ENCODE peak calls at places on chromosomes 7 and 10, in eight cellular contexts. One of them, this sample, is unnamed. For H3K9me3, the result is how much of the 10 kb centered on the place peaks cover.

GRCh38 chr7:97024209-97025129 is at the start of gene DLX5:
- DNase-seq in stomach: no peak
- DNase-seq in neural progenitor cell: peak
- DNase-seq in breast epithelium: no peak
- DNase-seq in IMR-90: peak
- DNase-seq in Caco-2: peak
- DNase-seq in suprapubic skin: no peak
- DNase-seq in AG04450: no peak
- DNase-seq in this sample: no peak

GRCh38 chr10:100153239-100153840 is 32.5 kb downstream of the ERLIN1 start:
- DNase-seq in suprapubic skin: no peak
- DNase-seq in AG04450: no peak
- DNase-seq in stomach: no peak
- DNase-seq in Caco-2: no peak
- DNase-seq in IMR-90: no peak
- DNase-seq in breast epithelium: no peak
- DNase-seq in neural progenitor cell: no peak
- DNase-seq in this sample: no peak

GRCh38 chr10:132458595-132459251 is 61.7 kb downstream of the PWWP2B start:
- DNase-seq in stomach: peak
- DNase-seq in Caco-2: peak
- DNase-seq in AG04450: no peak
- DNase-seq in neural progenitor cell: peak
- DNase-seq in IMR-90: no peak
- DNase-seq in suprapubic skin: no peak
- DNase-seq in breast epithelium: no peak
- DNase-seq in this sample: peak

GRCh38 chr7:106425017-106425719 is 140.4 kb upstream of the NAMPT start:
- DNase-seq in breast epithelium: peak
- DNase-seq in suprapubic skin: peak
- DNase-seq in AG04450: peak
- DNase-seq in Caco-2: peak
- DNase-seq in stomach: peak
- DNase-seq in IMR-90: peak
- DNase-seq in neural progenitor cell: no peak
- DNase-seq in this sample: peak

GRCh38 chr10:62772186-62772950 is 32.2 kb upstream of the ADO start:
- DNase-seq in suprapubic skin: no peak
- DNase-seq in IMR-90: peak
- DNase-seq in neural progenitor cell: no peak
- DNase-seq in breast epithelium: no peak
- DNase-seq in stomach: no peak
- DNase-seq in AG04450: no peak
- DNase-seq in Caco-2: no peak
- DNase-seq in this sample: no peak

GRCh38 chr10:52213511-52213831 is 100.6 kb upstream of the DKK1 start:
- DNase-seq in Caco-2: no peak
- DNase-seq in IMR-90: peak
- DNase-seq in breast epithelium: no peak
- DNase-seq in suprapubic skin: no peak
- DNase-seq in AG04450: no peak
- DNase-seq in neural progenitor cell: peak
- DNase-seq in stomach: no peak
- DNase-seq in this sample: no peak

GRCh38 chr7:149455175-149455950 is 5.5 kb downstream of the ZNF777 start:
- DNase-seq in AG04450: no peak
- DNase-seq in breast epithelium: no peak
- DNase-seq in suprapubic skin: peak
- DNase-seq in neural progenitor cell: no peak
- DNase-seq in IMR-90: no peak
- DNase-seq in Caco-2: no peak
- DNase-seq in stomach: no peak
- DNase-seq in this sample: no peak

GRCh38 chr7:118158766-118159165 is 25.2 kb upstream of the LSM8 start:
- DNase-seq in IMR-90: no peak
- DNase-seq in suprapubic skin: no peak
- DNase-seq in AG04450: no peak
- DNase-seq in stomach: no peak
- DNase-seq in neural progenitor cell: peak
- DNase-seq in Caco-2: no peak
- DNase-seq in breast epithelium: no peak
- DNase-seq in this sample: no peak

GRCh38 chr10:46291817-46292572 is 5.2 kb downstream of the ANTXRL start:
- DNase-seq in neural progenitor cell: peak
- DNase-seq in IMR-90: no peak
- DNase-seq in Caco-2: no peak
- DNase-seq in breast epithelium: peak
- DNase-seq in suprapubic skin: no peak
- DNase-seq in stomach: no peak
- DNase-seq in AG04450: no peak
- DNase-seq in this sample: peak

GRCh38 chr10:110803830-110804338 is 67.8 kb upstream of the PDCD4 start:
- DNase-seq in breast epithelium: no peak
- DNase-seq in IMR-90: peak
- DNase-seq in stomach: peak
- DNase-seq in Caco-2: peak
- DNase-seq in AG04450: no peak
- DNase-seq in neural progenitor cell: peak
- DNase-seq in suprapubic skin: no peak
- DNase-seq in this sample: no peak

GRCh38 chr10:125030567-125031197 is 88.8 kb downstream of the ZRANB1 start:
- DNase-seq in IMR-90: no peak
- DNase-seq in AG04450: no peak
- DNase-seq in breast epithelium: no peak
- DNase-seq in stomach: peak
- DNase-seq in neural progenitor cell: no peak
- DNase-seq in Caco-2: no peak
- DNase-seq in suprapubic skin: no peak
- DNase-seq in this sample: no peak

GRCh38 chr7:135359633-135360032 is 126.0 kb downstream of the STRA8 start:
- DNase-seq in AG04450: no peak
- DNase-seq in stomach: no peak
- DNase-seq in Caco-2: no peak
- DNase-seq in IMR-90: no peak
- DNase-seq in breast epithelium: no peak
- DNase-seq in suprapubic skin: no peak
- DNase-seq in neural progenitor cell: no peak
- DNase-seq in this sample: no peak

GRCh38 chr10:15137636-15138035 is 30.9 kb downstream of the NMT2 start:
- DNase-seq in stomach: no peak
- DNase-seq in suprapubic skin: no peak
- DNase-seq in Caco-2: no peak
- DNase-seq in AG04450: no peak
- DNase-seq in IMR-90: no peak
- DNase-seq in neural progenitor cell: no peak
- DNase-seq in breast epithelium: no peak
- DNase-seq in this sample: no peak

GRCh38 chr10:102919237-102919959 is 1.3 kb downstream of the CNNM2 start:
- DNase-seq in breast epithelium: peak
- DNase-seq in AG04450: no peak
- DNase-seq in neural progenitor cell: peak
- DNase-seq in suprapubic skin: no peak
- DNase-seq in stomach: peak
- DNase-seq in Caco-2: no peak
- DNase-seq in IMR-90: peak
- DNase-seq in this sample: no peak

GRCh38 chr7:112023282-112023681 is 182.9 kb downstream of the DOCK4 start:
- DNase-seq in Caco-2: no peak
- DNase-seq in breast epithelium: no peak
- DNase-seq in suprapubic skin: no peak
- DNase-seq in neural progenitor cell: no peak
- DNase-seq in IMR-90: no peak
- DNase-seq in stomach: no peak
- DNase-seq in AG04450: no peak
- DNase-seq in this sample: no peak

GRCh38 chr7:98598846-98599615 is 18.1 kb upstream of the NPTX2 start:
- DNase-seq in stomach: no peak
- DNase-seq in AG04450: no peak
- DNase-seq in Caco-2: no peak
- DNase-seq in suprapubic skin: no peak
- DNase-seq in breast epithelium: no peak
- DNase-seq in neural progenitor cell: no peak
- DNase-seq in IMR-90: no peak
- DNase-seq in this sample: no peak

GRCh38 chr10:74093530-74094164 is 57.0 kb downstream of the AP3M1 start:
- DNase-seq in stomach: no peak
- DNase-seq in suprapubic skin: no peak
- DNase-seq in neural progenitor cell: no peak
- DNase-seq in breast epithelium: no peak
- DNase-seq in AG04450: no peak
- DNase-seq in Caco-2: no peak
- DNase-seq in IMR-90: no peak
- DNase-seq in this sample: no peak

GRCh38 chr10:63498665-63499064 is 22.5 kb upstream of the REEP3 start:
- DNase-seq in neural progenitor cell: no peak
- DNase-seq in breast epithelium: no peak
- DNase-seq in stomach: no peak
- DNase-seq in AG04450: no peak
- DNase-seq in suprapubic skin: no peak
- DNase-seq in IMR-90: peak
- DNase-seq in Caco-2: no peak
- DNase-seq in this sample: no peak

GRCh38 chr7:158471716-158472115 is 115.9 kb downstream of the PTPRN2 start:
- DNase-seq in IMR-90: no peak
- DNase-seq in breast epithelium: no peak
- DNase-seq in suprapubic skin: no peak
- DNase-seq in stomach: no peak
- DNase-seq in AG04450: no peak
- DNase-seq in Caco-2: no peak
- DNase-seq in neural progenitor cell: no peak
- DNase-seq in this sample: no peak
- H3K9me3 ChIP-seq in IMR-90: under half
- H3K9me3 ChIP-seq in breast epithelium: under half
- H3K9me3 ChIP-seq in suprapubic skin: under half
- H3K9me3 ChIP-seq in stomach: under half
- H3K9me3 ChIP-seq in AG04450: half or more
- H3K9me3 ChIP-seq in Caco-2: under half
- H3K9me3 ChIP-seq in neural progenitor cell: under half
- H3K9me3 ChIP-seq in this sample: under half

GRCh38 chr10:131141207-131141606 is 170.3 kb downstream of the TCERG1L start:
- DNase-seq in neural progenitor cell: no peak
- DNase-seq in Caco-2: no peak
- DNase-seq in breast epithelium: peak
- DNase-seq in IMR-90: no peak
- DNase-seq in suprapubic skin: no peak
- DNase-seq in stomach: no peak
- DNase-seq in AG04450: no peak
- DNase-seq in this sample: peak

GRCh38 chr10:131140606-131141005 is 170.9 kb downstream of the TCERG1L start:
- DNase-seq in AG04450: no peak
- DNase-seq in neural progenitor cell: no peak
- DNase-seq in breast epithelium: peak
- DNase-seq in Caco-2: no peak
- DNase-seq in suprapubic skin: no peak
- DNase-seq in stomach: no peak
- DNase-seq in IMR-90: no peak
- DNase-seq in this sample: peak

GRCh38 chr10:131141645-131142445 is 169.7 kb downstream of the TCERG1L start:
- DNase-seq in Caco-2: no peak
- DNase-seq in AG04450: no peak
- DNase-seq in suprapubic skin: no peak
- DNase-seq in neural progenitor cell: no peak
- DNase-seq in IMR-90: no peak
- DNase-seq in breast epithelium: peak
- DNase-seq in stomach: no peak
- DNase-seq in this sample: peak

GRCh38 chr10:131143425-131144165 is 167.9 kb downstream of the TCERG1L start:
- DNase-seq in stomach: no peak
- DNase-seq in suprapubic skin: no peak
- DNase-seq in Caco-2: no peak
- DNase-seq in neural progenitor cell: no peak
- DNase-seq in breast epithelium: peak
- DNase-seq in IMR-90: no peak
- DNase-seq in AG04450: no peak
- DNase-seq in this sample: no peak

DNA sequence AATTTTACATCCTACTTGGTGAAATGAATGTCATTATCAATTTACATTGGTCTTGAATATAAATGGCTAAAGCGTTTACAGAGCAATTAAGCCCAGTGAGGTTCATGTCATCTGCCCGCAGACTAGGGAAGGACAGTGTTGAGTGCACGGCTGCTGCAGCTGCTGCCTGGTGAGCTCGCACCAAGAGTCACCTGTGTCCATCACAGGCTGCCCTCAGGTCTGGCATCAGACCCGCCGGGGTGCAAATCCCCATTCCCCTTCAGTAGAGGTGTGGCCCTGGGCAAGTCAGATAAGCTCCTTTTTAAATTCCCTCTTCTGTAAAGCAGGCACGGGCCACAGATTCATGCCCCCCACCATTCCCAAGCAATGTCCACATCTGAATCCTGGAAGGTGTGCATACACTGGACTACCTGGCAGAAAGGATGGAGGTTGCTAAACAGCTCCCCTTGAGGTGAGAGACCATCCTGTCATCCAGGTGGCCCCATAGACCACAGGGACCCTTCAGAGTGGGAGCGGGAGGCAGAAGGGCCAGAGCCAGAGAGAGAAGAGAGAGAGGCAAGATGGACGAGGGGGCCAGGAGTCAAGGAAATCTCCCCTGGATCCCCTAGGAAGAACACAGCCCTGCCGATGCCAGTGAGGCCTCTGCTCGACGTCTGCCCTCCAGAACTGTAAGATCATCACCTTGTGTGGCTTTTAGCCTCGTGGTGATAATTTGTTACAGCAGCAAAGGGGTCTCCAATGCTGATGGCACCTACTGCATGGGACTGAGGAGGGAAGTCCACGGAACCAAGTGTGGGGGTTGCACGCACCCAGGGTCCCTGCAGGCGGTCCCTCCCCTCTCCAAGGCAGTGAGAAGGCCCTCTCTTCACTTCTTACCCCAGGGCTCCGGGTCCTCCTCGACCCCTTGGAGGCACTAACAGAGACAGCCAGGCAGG is 168.8 kb downstream of the TCERG1L start:
- DNase-seq in AG04450: no peak
- DNase-seq in breast epithelium: peak
- DNase-seq in stomach: no peak
- DNase-seq in suprapubic skin: no peak
- DNase-seq in Caco-2: no peak
- DNase-seq in neural progenitor cell: no peak
- DNase-seq in IMR-90: no peak
- DNase-seq in this sample: peak
- TF ChIP-seq CTCF in AG04450: no peak
- TF ChIP-seq CTCF in breast epithelium: no peak
- TF ChIP-seq CTCF in stomach: no peak
- TF ChIP-seq CTCF in suprapubic skin: no peak
- TF ChIP-seq CTCF in Caco-2: no peak
- TF ChIP-seq CTCF in neural progenitor cell: peak
- TF ChIP-seq CTCF in IMR-90: no peak
- TF ChIP-seq CTCF in this sample: no peak

GRCh38 chr10:35439172-35439571 is 102.9 kb downstream of the CCNY start:
- DNase-seq in suprapubic skin: no peak
- DNase-seq in Caco-2: no peak
- DNase-seq in breast epithelium: no peak
- DNase-seq in stomach: no peak
- DNase-seq in neural progenitor cell: no peak
- DNase-seq in AG04450: no peak
- DNase-seq in IMR-90: no peak
- DNase-seq in this sample: no peak
- H3K9me3 ChIP-seq in suprapubic skin: under half
- H3K9me3 ChIP-seq in Caco-2: under half
- H3K9me3 ChIP-seq in breast epithelium: under half
- H3K9me3 ChIP-seq in stomach: under half
- H3K9me3 ChIP-seq in neural progenitor cell: under half
- H3K9me3 ChIP-seq in AG04450: under half
- H3K9me3 ChIP-seq in IMR-90: under half
- H3K9me3 ChIP-seq in this sample: under half

GRCh38 chr7:92833766-92834605 is 2.4 kb downstream of the CDK6 start:
- DNase-seq in IMR-90: peak
- DNase-seq in Caco-2: peak
- DNase-seq in suprapubic skin: peak
- DNase-seq in neural progenitor cell: peak
- DNase-seq in breast epithelium: peak
- DNase-seq in AG04450: no peak
- DNase-seq in stomach: peak
- DNase-seq in this sample: peak
- TF ChIP-seq CTCF in IMR-90: peak
- TF ChIP-seq CTCF in Caco-2: no peak
- TF ChIP-seq CTCF in suprapubic skin: no peak
- TF ChIP-seq CTCF in neural progenitor cell: peak
- TF ChIP-seq CTCF in breast epithelium: no peak
- TF ChIP-seq CTCF in AG04450: peak
- TF ChIP-seq CTCF in stomach: no peak
- TF ChIP-seq CTCF in this sample: no peak